ENCODE peak calls at places on chromosomes 11 and 22, in nine cellular contexts. R, U, Z, W, P, E, D, N and A are unnamed samples.

GRCh38 chr11:113363406-113363805 is 24.2 kb upstream of the ANKK1 start:
- DNase-seq in P (no peak), U (no peak), N (no peak), Z (no peak), W (peak; percentile 58), R (no peak), E (no peak), D (no peak), A (no peak)

GRCh38 chr11:68655406-68655805 is 28.9 kb upstream of the GAL start:
- DNase-seq in W (no peak), N (no peak), E (no peak), Z (no peak), U (no peak), R (no peak), P (no peak), D (no peak), A (no peak)

GRCh38 chr11:45021692-45022130 is 71.0 kb upstream of the TP53I11 start:
- DNase-seq in D (no peak), P (peak; percentile 32), N (no peak), W (peak; percentile 5), U (no peak), E (peak; percentile 19), Z (peak; percentile 67), R (peak; percentile 42), A (peak; percentile 59)

GRCh38 chr11:10351768-10352641 is 47.1 kb downstream of the ADM start:
- DNase-seq in D (no peak), P (peak; percentile 72), R (peak; percentile 22), E (peak; percentile 65), Z (peak; percentile 85), N (no peak), W (peak; percentile 88), U (peak; percentile 77), A (peak; percentile 82)

GRCh38 chr11:35540526-35540925 is 15.1 kb upstream of the PAMR1 start:
- DNase-seq in N (no peak), U (no peak), W (no peak), D (no peak), E (no peak), Z (no peak), P (no peak), R (no peak), A (no peak)

GRCh38 chr11:57468276-57468675 is 7.9 kb downstream of the RTN4RL2 start:
- DNase-seq in E (no peak), Z (no peak), R (no peak), P (no peak), D (no peak), U (no peak), N (no peak), W (no peak), A (no peak)

GRCh38 chr11:12409621-12410005 is 32.2 kb downstream of the PARVA start:
- DNase-seq in N (no peak), D (no peak), E (no peak), Z (no peak), U (no peak), P (no peak), W (peak; percentile 80), R (no peak), A (peak; percentile 43)

GRCh38 chr11:118953265-118953664 is 2.8 kb upstream of the UPK2 start:
- DNase-seq in Z (peak; percentile 66), W (no peak), E (no peak), D (no peak), P (no peak), R (no peak), N (no peak), U (peak; percentile 68), A (no peak)

GRCh38 chr22:20017622-20017958 is 967 bp upstream of the ARVCF start:
- DNase-seq in R (no peak), W (no peak), Z (peak; percentile 45), N (no peak), P (no peak), E (no peak), U (no peak), D (no peak), A (no peak)

GRCh38 chr22:44139773-44140172 is 41.0 kb upstream of the PARVG start:
- DNase-seq in U (no peak), P (no peak), W (no peak), R (no peak), Z (no peak), E (no peak), D (no peak), N (no peak), A (no peak)

GRCh38 chr11:120335596-120335927 is 651 bp upstream of the ARHGEF12 start:
- DNase-seq in U (no peak), E (no peak), W (peak; percentile 36), P (no peak), Z (no peak), N (peak; percentile 34), R (no peak), D (peak; percentile 14), A (no peak)

GRCh38 chr11:32374261-32374711 is 61.1 kb downstream of the WT1 start:
- DNase-seq in W (peak; percentile 98), P (no peak), U (peak; percentile 94), N (peak; percentile 47), R (peak; percentile 50), Z (peak; percentile 89), E (no peak), D (peak; percentile 42), A (no peak)

GRCh38 chr11:85619497-85619896 is 7.6 kb downstream of the DLG2 start:
- DNase-seq in P (no peak), E (no peak), D (no peak), U (no peak), Z (no peak), R (no peak), W (no peak), N (no peak), A (no peak)

GRCh38 chr11:17764446-17765218 is 30.1 kb downstream of the KCNC1 start:
- DNase-seq in R (no peak), U (no peak), E (no peak), N (no peak), Z (no peak), P (no peak), D (no peak), W (no peak), A (no peak)

GRCh38 chr11:112810951-112811350 is 150.3 kb upstream of the NCAM1 start:
- DNase-seq in D (no peak), R (no peak), N (no peak), E (no peak), Z (no peak), W (no peak), P (no peak), U (no peak), A (no peak)

GRCh38 chr11:125091247-125091876 is 20.1 kb downstream of the TMEM218 start:
- DNase-seq in N (no peak), P (peak; percentile 79), D (no peak), U (peak; percentile 81), R (no peak), Z (no peak), E (no peak), W (peak; percentile 83), A (no peak)

GRCh38 chr11:113305440-113306336 is 8.7 kb upstream of the TTC12 start:
- DNase-seq in U (peak; percentile 84), E (peak; percentile 28), R (peak; percentile 86), W (peak; percentile 81), Z (peak; percentile 85), D (peak; percentile 67), N (peak; percentile 34), P (peak; percentile 72), A (no peak)

GRCh38 chr22:26172389-26172990 is 3.2 kb downstream of the SEZ6L start:
- DNase-seq in U (peak; percentile 48), N (peak; percentile 56), D (peak; percentile 30), R (peak; percentile 62), P (peak; percentile 11), W (peak; percentile 68), Z (peak; percentile 72), E (peak; percentile 3), A (no peak)

GRCh38 chr11:117443269-117444186 is 115.9 kb downstream of the CEP164 start:
- DNase-seq in W (peak; percentile 74), R (peak; percentile 58), D (no peak), E (peak; percentile 3), N (no peak), U (peak; percentile 49), P (peak; percentile 41), Z (peak; percentile 77), A (no peak)

GRCh38 chr11:73401924-73402833 is 26.0 kb downstream of the RELT start:
- DNase-seq in D (no peak), R (no peak), N (no peak), Z (no peak), P (no peak), U (no peak), W (no peak), E (no peak), A (no peak)

GRCh38 chr22:49656291-49656851 is 171.3 kb downstream of the BRD1 start:
- DNase-seq in W (no peak), D (no peak), P (no peak), E (no peak), Z (no peak), N (no peak), R (no peak), U (no peak), A (no peak)

GRCh38 chr11:44615913-44616806 is 50.7 kb downstream of the CD82 start:
- DNase-seq in Z (no peak), R (peak; percentile 5), D (no peak), W (no peak), P (no peak), N (no peak), U (no peak), E (no peak), A (no peak)

GRCh38 chr22:49369726-49370717 is 457.7 kb downstream of the BRD1 start:
- DNase-seq in E (no peak), U (no peak), Z (peak; percentile 37), N (no peak), P (no peak), D (no peak), W (no peak), R (no peak), A (no peak)

GRCh38 chr11:83073884-83074283 is 2.2 kb upstream of the RAB30 start:
- DNase-seq in U (no peak), N (no peak), R (no peak), E (no peak), D (no peak), P (no peak), W (no peak), Z (no peak), A (no peak)

GRCh38 chr11:44729065-44729464 is 2.3 kb downstream of the TSPAN18 start:
- DNase-seq in D (no peak), Z (no peak), E (no peak), U (no peak), N (no peak), P (no peak), R (no peak), W (no peak), A (no peak)

GRCh38 chr22:36336246-36337182 is 51.3 kb downstream of the MYH9 start:
- DNase-seq in D (no peak), U (no peak), P (no peak), W (no peak), N (no peak), R (no peak), Z (no peak), E (no peak), A (no peak)

GRCh38 chr11:134332189-134332631 is 422 bp downstream of the GLB1L2 start:
- DNase-seq in E (no peak), N (no peak), R (peak; percentile 65), D (peak; percentile 13), P (no peak), W (no peak), Z (peak; percentile 70), U (peak; percentile 45), A (no peak)

GRCh38 chr11:17386331-17387084 is 2.0 kb downstream of the KCNJ11 start:
- DNase-seq in Z (peak; percentile 82), R (peak; percentile 74), P (peak; percentile 75), E (no peak), W (peak; percentile 47), D (peak; percentile 39), N (no peak), U (peak; percentile 63), A (no peak)

GRCh38 chr11:130847517-130847916 is 68.8 kb downstream of the SNX19 start:
- DNase-seq in R (no peak), P (peak; percentile 80), D (no peak), Z (no peak), U (no peak), W (peak; percentile 88), E (peak; percentile 58), N (no peak), A (peak; percentile 57)

GRCh38 chr11:16925495-16926065 is 88.6 kb downstream of the PLEKHA7 start:
- DNase-seq in N (no peak), D (no peak), R (peak; percentile 57), P (peak; percentile 50), E (no peak), Z (peak; percentile 77), U (peak; percentile 75), W (peak; percentile 65), A (no peak)

GRCh38 chr11:46119352-46120216 is 1.7 kb downstream of the PHF21A start:
- DNase-seq in E (no peak), P (peak; percentile 28), Z (no peak), R (peak; percentile 47), W (peak; percentile 89), D (peak; percentile 15), N (no peak), U (peak; percentile 54), A (no peak)